ENCODE peak calls at places on chromosomes 5 and 9, in six cellular contexts. Z is uterus, U is type B pancreatic cell, T is lower lobe of right lung, P is cardiac fibroblast, O is GM10248. Y is an unnamed sample.
A peak's percentile ranks its signal among the peaks of the same experiment; 100 is the strongest.

GRCh38 chr9:38371495-38371894 is 21.0 kb upstream of the ALDH1B1 start:
- DNase-seq in O (peak; percentile 69), T (no peak), U (no peak), P (peak; percentile 19), Z (peak; percentile 26), Y (peak; percentile 46)

GRCh38 chr5:149063017-149063687 is at the start of gene SH3TC2:
- DNase-seq in Z (no peak), P (peak; percentile 84), O (no peak), T (no peak), U (peak; percentile 72), Y (no peak)

GRCh38 chr5:77305222-77305846 is 94.9 kb downstream of the PDE8B start:
- DNase-seq in T (no peak), O (no peak), U (no peak), P (no peak), Z (no peak), Y (no peak)

GRCh38 chr9:72280913-72281500 is 84.0 kb downstream of the ZFAND5 start:
- DNase-seq in T (peak; percentile 77), O (peak; percentile 79), Z (peak; percentile 66), U (peak; percentile 77), P (peak; percentile 84), Y (peak; percentile 81)

GRCh38 chr5:79849486-79850315 is 141.4 kb downstream of the MTX3 start:
- DNase-seq in T (no peak), Z (no peak), P (no peak), U (peak; percentile 49), O (no peak), Y (no peak)

GRCh38 chr9:109600142-109600541 is 102.0 kb upstream of the PTPN3 start:
- DNase-seq in U (no peak), Z (no peak), O (no peak), P (peak; percentile 89), T (no peak), Y (no peak)

GRCh38 chr5:162190-162564 is 29.1 kb upstream of the LRRC14B start:
- DNase-seq in O (no peak), P (no peak), U (no peak), Z (no peak), T (no peak), Y (no peak)

GRCh38 chr5:180696116-180696515 is 43.7 kb downstream of the OR2Y1 start:
- DNase-seq in O (no peak), Z (no peak), U (no peak), P (no peak), T (no peak), Y (no peak)

GRCh38 chr9:34511160-34511513 is 11.7 kb downstream of the ENHO start:
- DNase-seq in P (no peak), T (no peak), U (no peak), O (no peak), Z (no peak), Y (no peak)

GRCh38 chr9:6692891-6693361 is 47.4 kb upstream of the GLDC start:
- DNase-seq in O (no peak), U (no peak), P (no peak), T (no peak), Z (no peak), Y (no peak)

GRCh38 chr9:23824241-23825142 is 1.5 kb downstream of the ELAVL2 start:
- DNase-seq in O (no peak), U (no peak), T (no peak), P (no peak), Z (no peak), Y (no peak)

GRCh38 chr9:98913044-98913443 is 30.7 kb upstream of the COL15A1 start:
- DNase-seq in O (no peak), U (no peak), Z (no peak), P (no peak), T (no peak), Y (no peak)

GRCh38 chr9:98917691-98918487 is 25.8 kb upstream of the COL15A1 start:
- DNase-seq in O (no peak), Z (no peak), U (no peak), P (peak; percentile 26), T (no peak), Y (no peak)

GRCh38 chr9:98915599-98915998 is 28.1 kb upstream of the COL15A1 start:
- DNase-seq in O (no peak), T (no peak), Z (no peak), U (no peak), P (no peak), Y (no peak)

GRCh38 chr9:98913705-98914104 is 30.0 kb upstream of the COL15A1 start:
- DNase-seq in O (no peak), U (no peak), T (no peak), Z (no peak), P (no peak), Y (no peak)

GRCh38 chr9:98916660-98917059 is 27.0 kb upstream of the COL15A1 start:
- DNase-seq in O (no peak), T (no peak), Z (peak; percentile 83), U (no peak), P (no peak), Y (no peak)
- TF ChIP-seq CTCF in O (no peak), T (no peak), Z (no peak), U (no peak), P (no peak), Y (no peak)

DNA sequence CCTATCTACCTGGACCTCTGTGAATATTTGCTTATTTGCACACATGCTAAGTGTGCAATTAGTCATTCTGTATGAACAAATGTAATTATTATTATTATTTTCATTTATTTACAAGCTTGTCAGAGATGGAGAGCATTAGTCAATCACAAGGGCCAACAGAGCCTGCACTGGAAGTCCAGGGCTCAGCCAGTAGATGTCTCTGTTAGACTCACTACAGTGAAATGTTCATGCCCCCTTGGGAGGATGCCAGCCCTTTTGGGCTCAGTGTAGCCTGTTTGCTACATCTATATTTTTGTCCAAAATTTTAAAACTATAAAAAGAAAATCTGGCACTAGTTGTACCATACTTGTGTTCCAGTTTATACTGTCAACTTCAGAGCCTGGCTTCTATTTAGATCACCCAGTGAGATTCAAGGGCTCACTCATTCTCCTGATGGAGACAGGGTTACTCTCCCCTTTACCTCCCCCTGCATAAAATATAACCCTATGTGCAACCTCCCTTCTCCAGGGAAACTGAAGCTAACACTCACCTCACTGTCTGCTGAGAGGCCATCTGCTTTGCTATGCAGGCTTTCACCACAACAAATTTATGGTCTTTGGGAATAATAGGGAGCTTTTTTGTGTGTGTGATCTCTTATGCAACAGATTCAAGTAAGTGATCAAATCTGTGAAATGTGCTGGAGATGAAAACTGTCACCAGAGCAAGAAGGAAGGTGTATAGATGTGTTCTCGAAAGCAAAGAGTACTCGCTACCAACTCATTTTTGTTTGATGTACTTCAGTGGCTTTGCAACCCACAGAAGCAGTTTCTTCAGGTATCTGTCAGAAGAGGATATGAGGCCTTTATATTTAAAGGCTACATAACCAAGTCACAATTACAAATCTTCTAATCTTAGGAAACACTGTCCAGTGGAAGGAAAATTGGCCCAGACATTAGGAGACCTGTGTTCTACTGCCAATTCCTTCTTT is 99.9 kb upstream of the TLE4 start:
- DNase-seq in T (peak; percentile 51), U (no peak), O (no peak), Z (peak; percentile 54), P (peak; percentile 76), Y (peak; percentile 45)
- TF ChIP-seq CTCF in T (peak; percentile 43), U (no peak), O (no peak), Z (peak; percentile 15), P (peak; percentile 43), Y (no peak)

GRCh38 chr5:115348175-115348574 is 51.7 kb upstream of the CCDC112 start:
- DNase-seq in T (no peak), P (no peak), O (no peak), Z (no peak), U (no peak), Y (no peak)

GRCh38 chr5:115350892-115351291 is 54.4 kb upstream of the CCDC112 start:
- DNase-seq in T (no peak), O (no peak), Z (no peak), U (no peak), P (no peak), Y (no peak)

GRCh38 chr5:115351356-115352195 is 55.1 kb upstream of the CCDC112 start:
- DNase-seq in T (no peak), O (no peak), U (no peak), P (peak; percentile 53), Z (no peak), Y (no peak)

GRCh38 chr5:115352571-115352970 is 56.1 kb upstream of the CCDC112 start:
- DNase-seq in Z (no peak), O (no peak), U (no peak), P (no peak), T (no peak), Y (no peak)

DNA sequence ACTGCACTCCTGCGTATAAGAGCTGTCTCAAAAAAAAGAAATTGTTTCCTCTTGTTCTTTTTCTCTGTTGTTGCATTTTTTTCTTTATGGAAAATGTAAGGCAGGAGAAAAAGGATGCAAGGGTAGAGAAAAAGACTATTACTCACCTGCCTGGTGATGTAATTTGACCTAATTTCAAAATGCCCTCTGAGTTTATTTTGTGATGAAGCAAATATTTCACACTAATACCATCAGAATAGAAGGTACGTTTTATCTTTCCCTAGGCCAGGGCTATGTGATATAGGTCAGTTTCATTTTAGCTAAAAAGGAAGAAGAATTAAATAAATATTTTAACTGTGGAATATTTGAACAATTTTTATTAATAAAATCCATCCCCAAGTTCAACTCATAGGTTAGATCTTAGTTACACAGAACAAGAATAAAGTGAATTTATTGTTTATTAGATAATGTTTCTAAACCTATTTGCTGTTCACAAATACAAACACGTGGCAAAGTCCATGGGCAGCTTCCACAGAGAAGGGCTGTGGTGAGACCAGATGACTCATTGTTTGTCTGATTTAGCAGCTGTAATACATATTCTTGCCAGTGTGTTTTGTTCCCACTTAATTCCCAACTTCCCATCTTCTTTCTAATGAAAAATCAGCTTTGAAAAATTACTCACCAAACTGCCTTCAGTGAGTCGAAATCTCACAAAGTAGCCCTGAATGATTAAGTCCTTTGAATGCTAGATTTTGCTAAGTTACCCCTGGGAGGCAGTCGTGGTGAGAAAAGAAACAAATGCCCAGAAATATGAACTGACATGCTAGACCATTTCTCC is 52.8 kb upstream of the CCDC112 start:
- DNase-seq in Z (no peak), T (no peak), O (no peak), P (peak; percentile 86), U (no peak), Y (no peak)
- TF ChIP-seq CTCF in Z (no peak), T (no peak), O (no peak), P (peak; percentile 5), U (no peak), Y (no peak)

DNA sequence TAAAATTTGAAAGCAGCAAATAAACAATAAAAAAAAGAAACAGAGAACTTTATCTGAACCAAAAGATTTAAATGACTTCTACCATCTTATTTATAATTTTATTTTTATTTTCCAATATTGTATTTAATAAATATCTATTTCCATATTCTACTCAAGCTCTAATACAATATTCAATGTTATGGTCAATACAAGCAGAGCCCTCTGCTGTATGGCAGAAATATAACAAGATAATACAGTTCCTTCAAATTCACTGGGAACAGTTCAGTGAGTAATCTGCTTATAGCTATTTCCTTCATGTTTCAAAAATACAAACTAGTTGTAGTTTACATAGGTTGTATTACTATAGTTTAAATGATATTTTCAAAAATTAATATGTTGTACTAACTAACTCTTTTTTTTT is 332.7 kb downstream of the PRDM9 start:
- DNase-seq in T (no peak), P (peak; percentile 0), O (no peak), Z (no peak), U (no peak), Y (no peak)
- TF ChIP-seq CTCF in T (no peak), P (no peak), O (no peak), Z (no peak), U (peak; percentile 48), Y (no peak)

Y was measured in activated CD8-positive, alpha-beta T cell treated with anti-CD3 and anti-CD28 coated beads for 36 hours.